ENCODE peak calls at places on chromosome 19, in four cellular contexts. G is ovary, H is AG04450, O is foreskin keratinocyte. U is an unnamed sample.
A peak's percentile ranks its signal among the peaks of the same experiment; 100 is the strongest.

GRCh38 chr19:35048911-35049411 is 7.4 kb downstream of the HPN start:
- DNase-seq in G (no peak), H (no peak), O (no peak), U (peak; percentile 75)

GRCh38 chr19:20664917-20665781 is 3.8 kb upstream of the ZNF626 start:
- DNase-seq in G (peak; percentile 39), H (no peak), O (no peak), U (peak; percentile 29)

GRCh38 chr19:49019242-49019932 is 2.5 kb upstream of the LHB start:
- DNase-seq in G (peak; percentile 68), H (no peak), O (no peak), U (peak; percentile 75)

GRCh38 chr19:39325778-39326680 is 5.4 kb upstream of the LRFN1 start:
- DNase-seq in G (no peak), H (no peak), O (no peak), U (no peak)

GRCh38 chr19:1214299-1214861 is 8.8 kb downstream of the STK11 start:
- DNase-seq in G (no peak), H (no peak), O (no peak), U (no peak)

GRCh38 chr19:33496496-33496895 is 25.1 kb downstream of the PEPD start:
- DNase-seq in G (no peak), H (no peak), O (no peak), U (no peak)

GRCh38 chr19:44758596-44758995 is 10.1 kb downstream of the BCL3 start:
- DNase-seq in G (peak; percentile 53), H (no peak), O (no peak), U (peak; percentile 40)

GRCh38 chr19:48635966-48636858 is 967 bp downstream of the DBP start:
- DNase-seq in G (peak; percentile 78), H (no peak), O (no peak), U (no peak)

GRCh38 chr19:40510526-40511115 is 43.8 kb downstream of the SPTBN4 start:
- DNase-seq in G (no peak), H (no peak), O (no peak), U (no peak)

GRCh38 chr19:51808333-51808986 is 13.5 kb downstream of the FPR3 start:
- DNase-seq in G (no peak), H (no peak), O (no peak), U (no peak)

GRCh38 chr19:30877591-30878230 is 471.5 kb downstream of the TSHZ3 start:
- DNase-seq in G (no peak), H (no peak), O (no peak), U (no peak)

GRCh38 chr19:8194528-8195275 is 14.5 kb upstream of the CERS4 start:
- DNase-seq in G (no peak), H (no peak), O (no peak), U (no peak)

GRCh38 chr19:18940791-18941627 is at the start of gene HOMER3:
- DNase-seq in G (peak; percentile 88), H (no peak), O (no peak), U (peak; percentile 85)

GRCh38 chr19:41373993-41374392 is 2.3 kb upstream of the TMEM91 start:
- DNase-seq in G (peak; percentile 97), H (peak; percentile 89), O (no peak), U (peak; percentile 90)

GRCh38 chr19:33535176-33535575 is 13.6 kb upstream of the PEPD start:
- DNase-seq in G (no peak), H (no peak), O (no peak), U (no peak)

GRCh38 chr19:6233827-6234511 is 45.8 kb downstream of the MLLT1 start:
- DNase-seq in G (no peak), H (no peak), O (no peak), U (peak; percentile 70)

GRCh38 chr19:12783849-12784393 is 7.4 kb upstream of the JUNB start:
- DNase-seq in G (no peak), H (no peak), O (no peak), U (peak; percentile 70)

GRCh38 chr19:32041681-32042292 is 303.6 kb upstream of the ZNF507 start:
- DNase-seq in G (peak; percentile 80), H (no peak), O (no peak), U (peak; percentile 27)

GRCh38 chr19:27846944-27847343 is 1366.0 kb downstream of the UQCRFS1 start:
- DNase-seq in G (no peak), H (no peak), O (no peak), U (no peak)

GRCh38 chr19:49705919-49706318 is 15.0 kb downstream of the CPT1C start:
- DNase-seq in G (no peak), H (no peak), O (no peak), U (no peak)

GRCh38 chr19:48821633-48822032 is 10.8 kb upstream of the BCAT2 start:
- DNase-seq in G (no peak), H (no peak), O (no peak), U (no peak)

DNA sequence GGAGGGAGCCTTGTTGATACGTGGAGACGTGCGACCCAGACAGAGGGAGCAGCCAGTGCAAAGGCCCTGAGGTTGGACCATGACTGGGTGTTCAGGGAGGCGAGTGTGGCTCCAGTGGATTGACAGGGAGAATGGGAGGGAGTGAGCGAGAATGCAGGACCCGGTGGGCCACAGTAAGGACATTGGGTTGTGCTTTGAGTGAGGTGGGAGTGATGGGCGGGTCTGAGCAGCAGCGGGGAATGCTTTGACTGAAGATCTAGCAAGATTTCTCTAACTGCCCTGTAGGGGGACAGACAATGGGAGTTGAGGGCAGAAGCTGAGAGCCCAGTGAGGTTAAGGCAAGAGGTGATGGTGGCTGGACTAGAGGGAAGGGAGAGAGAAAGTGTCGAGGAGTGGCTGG is 7.7 kb upstream of the NANOS2 start:
- DNase-seq in G (no peak), H (no peak), O (no peak), U (no peak)
- TF ChIP-seq CTCF in G (no peak), H (peak; percentile 42), O (peak; percentile 24), U (no peak)

GRCh38 chr19:2988568-2988967 is 11.2 kb downstream of the TLE6 start:
- DNase-seq in G (no peak), H (no peak), O (no peak), U (no peak)
- H3K27ac ChIP-seq in G (no peak overlapping the region), H (no peak overlapping the region), O (no peak overlapping the region), U (no peak overlapping the region)

GRCh38 chr19:57578487-57579205 is at the start of gene ZNF416:
- DNase-seq in G (peak; percentile 93), H (peak; percentile 97), O (peak; percentile 93), U (peak; percentile 96)

GRCh38 chr19:57583104-57583520 is 833 bp upstream of the ZIK1 start:
- DNase-seq in G (peak; percentile 18), H (no peak), O (no peak), U (peak; percentile 12)

GRCh38 chr19:57587529-57587928 is 3.6 kb downstream of the ZIK1 start:
- DNase-seq in G (no peak), H (peak; percentile 15), O (no peak), U (no peak)

DNA sequence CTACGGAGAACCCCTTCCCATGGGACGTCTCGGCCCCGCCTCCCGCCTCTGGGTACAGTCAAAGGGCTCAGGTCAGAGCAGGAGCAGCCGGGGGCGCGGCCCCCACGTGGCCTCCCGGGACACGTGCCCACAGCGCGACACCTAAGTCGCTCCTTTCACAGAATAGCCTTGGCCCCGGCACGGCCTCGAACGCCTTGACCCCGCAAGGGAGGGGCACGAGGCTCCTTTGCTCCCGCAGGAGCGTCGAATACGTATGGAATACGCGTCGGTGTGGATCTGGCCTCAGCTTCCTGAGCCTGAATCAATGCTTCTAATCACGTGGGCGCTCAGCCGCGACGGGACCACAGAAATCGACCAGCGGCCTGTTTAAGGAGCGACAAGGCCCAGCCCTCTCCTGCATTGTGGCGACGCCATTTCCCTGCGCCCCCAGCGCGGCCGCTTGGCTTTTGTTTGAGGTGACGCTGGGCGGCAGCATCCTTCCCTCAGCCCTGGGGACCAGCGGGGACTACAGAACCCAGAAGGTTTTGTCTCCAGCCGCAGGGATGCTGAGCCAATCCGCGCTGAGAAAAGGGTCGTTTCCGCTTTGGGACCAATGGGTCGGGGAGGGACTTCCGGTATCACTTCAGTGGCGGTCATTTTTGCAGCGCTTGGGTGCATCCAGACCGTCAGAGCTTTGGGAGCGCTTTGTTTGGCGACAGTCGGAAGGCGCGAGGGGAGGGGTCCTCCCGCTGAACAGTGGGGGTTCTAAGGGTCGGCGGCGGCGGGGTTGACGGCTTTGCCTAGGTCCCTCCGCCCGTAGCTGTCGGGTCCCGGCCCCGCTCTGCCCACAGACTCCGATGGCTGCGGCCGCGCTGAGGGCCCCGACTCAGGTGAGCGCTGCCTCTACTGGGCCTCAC is at the start of gene ZIK1:
- DNase-seq in G (peak; percentile 86), H (peak; percentile 71), O (peak; percentile 84), U (peak; percentile 92)
- TF ChIP-seq CTCF in G (no peak), H (no peak), O (peak; percentile 42), U (peak; percentile 16)

DNA sequence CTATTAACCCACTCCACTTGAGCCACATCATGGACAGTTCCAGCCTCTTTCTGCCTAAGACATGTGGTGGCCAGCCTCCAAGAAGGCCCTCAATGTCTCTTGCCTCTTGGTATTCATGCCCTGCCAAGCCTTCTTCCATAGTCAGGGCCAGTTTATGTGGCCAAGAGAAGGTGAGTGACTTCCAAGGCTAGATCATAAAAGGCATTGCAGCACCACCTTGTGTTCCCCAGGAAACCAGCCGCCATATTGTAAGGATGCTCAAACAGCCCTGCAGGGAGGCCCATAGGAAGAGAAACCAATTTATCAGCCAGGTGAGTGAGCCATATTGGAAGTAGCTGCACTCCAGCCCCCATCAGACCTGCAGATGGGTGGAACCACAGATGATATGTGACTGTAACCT is 12.3 kb upstream of the DNMT1 start:
- DNase-seq in G (no peak), H (no peak), O (no peak), U (no peak)
- H3K27ac ChIP-seq in G (no peak overlapping the region), H (no peak overlapping the region), O (no peak overlapping the region), U (no peak overlapping the region)

GRCh38 chr19:54114340-54114826 is 1.1 kb downstream of the TFPT start:
- DNase-seq in G (peak; percentile 47), H (no peak), O (no peak), U (no peak)
- TF ChIP-seq CTCF in G (no peak), H (no peak), O (no peak), U (no peak)

DNA sequence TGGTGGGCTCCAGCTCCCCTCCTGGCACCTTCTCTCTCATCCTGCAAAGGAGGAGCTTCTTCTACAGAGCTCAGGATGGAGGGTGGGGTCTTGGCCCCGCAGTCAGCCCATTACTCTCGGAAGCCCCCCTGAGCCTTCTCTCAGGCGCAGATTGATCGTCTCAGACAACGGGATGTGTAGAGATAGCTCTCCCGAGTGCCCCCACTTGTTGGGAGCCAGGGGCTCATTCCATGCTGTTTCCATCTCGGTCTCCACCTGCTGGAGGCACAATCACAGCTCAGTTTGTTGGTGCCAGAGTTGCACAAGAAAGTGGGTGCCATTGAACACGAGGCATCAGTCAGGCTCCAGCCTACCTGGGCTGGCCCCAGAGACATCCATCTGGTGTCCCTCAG is 3.6 kb upstream of the ZNF135 start:
- DNase-seq in G (no peak), H (no peak), O (no peak), U (no peak)
- H3K27ac ChIP-seq in G (peak overlapping the region; percentile 30), H (no peak overlapping the region), O (no peak overlapping the region), U (peak overlapping the region; percentile 87)

GRCh38 chr19:15971217-15971616 is 22.4 kb downstream of the OR10H4 start:
- DNase-seq in G (no peak), H (no peak), O (no peak), U (no peak)
- TF ChIP-seq CTCF in G (no peak), H (no peak), O (no peak), U (no peak)

U was measured in left ventricle myocardium inferior.